ENCODE peak calls at places on chromosomes 3 and 15, in six cellular contexts. D, J, L, K, B and S are unnamed samples.

GRCh38 chr3:71488391-71488809 is 95.1 kb downstream of the FOXP1 start:
- DNase-seq in K (peak; percentile 47), L (no peak), J (no peak), B (no peak), D (peak; percentile 38), S (no peak)

GRCh38 chr3:127718244-127718915 is 45.6 kb downstream of the ABTB1 start:
- DNase-seq in J (no peak), B (no peak), L (no peak), K (no peak), D (no peak), S (no peak)

GRCh38 chr3:32045091-32045964 is 61.1 kb upstream of the GPD1L start:
- DNase-seq in B (no peak), K (peak; percentile 0), L (peak; percentile 7), J (peak; percentile 86), D (no peak), S (no peak)

GRCh38 chr3:185549111-185549510 is 3.3 kb downstream of the LIPH start:
- DNase-seq in J (peak; percentile 59), K (peak; percentile 14), L (peak; percentile 95), D (no peak), B (no peak), S (no peak)

GRCh38 chr3:32129832-32130231 is 23.4 kb downstream of the GPD1L start:
- DNase-seq in D (no peak), K (no peak), B (no peak), L (no peak), J (no peak), S (no peak)

GRCh38 chr15:91926871-91927270 is 73.4 kb downstream of the SLCO3A1 start:
- DNase-seq in D (no peak), K (no peak), L (no peak), B (no peak), J (no peak), S (no peak)

GRCh38 chr15:34217587-34218225 is 7.1 kb upstream of the EMC4 start:
- DNase-seq in B (no peak), K (no peak), D (no peak), L (peak; percentile 90), J (no peak), S (no peak)

GRCh38 chr15:81256916-81257315 is 60.2 kb downstream of the IL16 start:
- DNase-seq in B (no peak), K (no peak), L (peak; percentile 38), J (no peak), D (no peak), S (no peak)

GRCh38 chr3:39990532-39990931 is 181.1 kb downstream of the MYRIP start:
- DNase-seq in K (peak; percentile 17), D (no peak), B (no peak), L (peak; percentile 71), J (no peak), S (no peak)

GRCh38 chr3:5086708-5087107 is 35.4 kb upstream of the ARL8B start:
- DNase-seq in D (no peak), B (no peak), L (no peak), K (no peak), J (no peak), S (no peak)

GRCh38 chr3:102069211-102069662 is 219.9 kb downstream of the NFKBIZ start:
- DNase-seq in K (no peak), B (no peak), J (no peak), D (no peak), L (peak; percentile 78), S (no peak)